ENCODE peak calls at places on chromosomes 5 and 9, in seven cellular contexts. K, U, L, I, V, Y and X are unnamed samples.

GRCh38 chr5:28766565-28767158 is 1728.3 kb upstream of the CDH9 start:
- DNase-seq in Y (peak), L (peak), U (no peak), I (peak), V (no peak), K (peak), X (peak)

GRCh38 chr9:115640887-115641286 is 512.7 kb upstream of the PAPPA start:
- DNase-seq in Y (no peak), I (no peak), V (no peak), K (no peak), L (no peak), U (no peak), X (no peak)

GRCh38 chr9:70566743-70567142 is 152.3 kb upstream of the KLF9 start:
- DNase-seq in V (no peak), U (no peak), Y (no peak), K (no peak), I (no peak), L (no peak), X (no peak)

GRCh38 chr9:76912631-76913275 is 6.8 kb upstream of the PRUNE2 start:
- DNase-seq in Y (peak), L (no peak), I (peak), U (no peak), K (no peak), V (no peak), X (no peak)

GRCh38 chr5:36054646-36055045 is 12.0 kb downstream of the UGT3A2 start:
- DNase-seq in L (no peak), I (no peak), V (no peak), Y (no peak), K (no peak), U (no peak), X (no peak)

GRCh38 chr5:159097461-159098284 is 2.0 kb downstream of the EBF1 start:
- DNase-seq in Y (no peak), I (no peak), U (no peak), V (peak), K (no peak), L (peak), X (no peak)

GRCh38 chr5:139682016-139682975 is 34.1 kb downstream of the CXXC5 start:
- DNase-seq in Y (no peak), V (no peak), K (no peak), L (no peak), I (no peak), U (no peak), X (no peak)

GRCh38 chr5:32771037-32771436 is 59.9 kb downstream of the NPR3 start:
- DNase-seq in V (no peak), K (no peak), Y (no peak), I (no peak), U (no peak), L (no peak), X (no peak)

GRCh38 chr5:31194892-31195291 is 1.4 kb downstream of the CDH6 start:
- DNase-seq in V (no peak), I (no peak), K (no peak), L (no peak), Y (no peak), U (no peak), X (no peak)

GRCh38 chr9:36136894-36137391 is 410 bp downstream of the GLIPR2 start:
- DNase-seq in I (no peak), K (no peak), Y (no peak), U (no peak), L (peak), V (peak), X (no peak)

GRCh38 chr5:102778478-102778877 is 23.4 kb downstream of the PAM start:
- DNase-seq in I (no peak), L (no peak), Y (no peak), V (no peak), K (no peak), U (no peak), X (no peak)

GRCh38 chr9:13388157-13388556 is 108.7 kb upstream of the MPDZ start:
- DNase-seq in Y (no peak), U (no peak), K (no peak), V (no peak), L (no peak), I (no peak), X (no peak)

GRCh38 chr5:170397059-170397458 is 7.9 kb upstream of the KCNMB1 start:
- DNase-seq in L (no peak), K (no peak), Y (no peak), I (no peak), U (no peak), V (no peak), X (no peak)

GRCh38 chr5:6321078-6321477 is 57.3 kb downstream of the MED10 start:
- DNase-seq in L (no peak), I (peak), K (no peak), U (no peak), V (no peak), Y (no peak), X (no peak)

GRCh38 chr5:169832845-169833244 is 147.4 kb downstream of the INSYN2B start:
- DNase-seq in K (no peak), V (no peak), Y (no peak), U (no peak), L (no peak), I (no peak), X (no peak)

GRCh38 chr5:139667730-139668063 is 19.5 kb downstream of the CXXC5 start:
- DNase-seq in Y (no peak), I (no peak), K (no peak), V (no peak), U (no peak), L (peak), X (no peak)

GRCh38 chr9:132699926-132700325 is 29.7 kb downstream of the GTF3C4 start:
- DNase-seq in L (no peak), V (no peak), I (no peak), U (no peak), Y (no peak), K (no peak), X (no peak)

GRCh38 chr5:83720805-83721431 is at the start of gene HAPLN1:
- DNase-seq in L (no peak), U (no peak), K (no peak), I (no peak), V (peak), Y (no peak), X (no peak)

GRCh38 chr9:81411961-81412360 is 277.4 kb downstream of the TLE1 start:
- DNase-seq in L (no peak), Y (no peak), K (no peak), V (no peak), U (no peak), I (no peak), X (no peak)

GRCh38 chr9:93894691-93895079 is 60.5 kb downstream of the BARX1 start:
- DNase-seq in Y (no peak), U (no peak), V (peak), I (no peak), L (peak), K (no peak), X (no peak)

GRCh38 chr5:37696190-37697021 is 143.4 kb downstream of the GDNF start:
- DNase-seq in K (peak), V (no peak), U (no peak), L (no peak), I (no peak), Y (peak), X (no peak)

DNA sequence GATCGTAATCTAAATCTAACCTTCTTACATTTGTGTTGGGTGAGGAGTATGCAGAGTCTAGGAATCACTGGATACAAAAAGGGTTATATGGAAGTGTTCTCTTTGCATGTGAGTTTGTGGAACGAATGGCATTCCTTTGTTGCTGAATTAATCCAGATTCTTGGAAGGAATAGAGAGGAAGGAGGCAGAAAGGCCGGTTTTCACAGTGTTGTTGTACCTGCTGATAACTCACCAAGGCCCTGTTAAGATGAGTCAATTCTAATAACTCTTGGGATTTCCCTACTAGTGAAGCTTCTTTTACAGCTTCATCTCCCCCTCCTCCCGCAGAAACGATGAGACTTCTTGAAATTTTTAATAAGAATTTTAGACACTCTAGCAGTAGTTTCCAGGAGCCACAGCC is 84.0 kb downstream of the ZSWIM6 start:
- DNase-seq in V (no peak), U (no peak), L (no peak), Y (no peak), I (no peak), K (no peak), X (no peak)
- TF ChIP-seq JUND in V (no peak), U (no peak), L (no peak), Y (no peak), I (no peak), K (no peak), X (no peak)

GRCh38 chr5:157575096-157575872 is at the start of gene ADAM19:
- DNase-seq in V (peak), K (no peak), L (peak), I (peak), U (no peak), Y (no peak), X (no peak)
- TF ChIP-seq JUND in V (no peak), K (no peak), L (no peak), I (no peak), U (no peak), Y (no peak), X (no peak)

GRCh38 chr5:149005077-149005892 is 57.6 kb downstream of the SH3TC2 start:
- DNase-seq in U (no peak), V (no peak), Y (no peak), K (no peak), I (no peak), L (peak), X (no peak)

GRCh38 chr5:149002761-149003689 is 59.8 kb downstream of the SH3TC2 start:
- DNase-seq in V (no peak), U (no peak), Y (no peak), I (no peak), L (no peak), K (no peak), X (peak)

GRCh38 chr5:149002053-149002452 is 60.8 kb downstream of the SH3TC2 start:
- DNase-seq in U (no peak), Y (peak), V (no peak), I (no peak), K (peak), L (no peak), X (peak)

GRCh38 chr5:149007174-149007573 is 55.7 kb downstream of the SH3TC2 start:
- DNase-seq in L (no peak), U (no peak), Y (no peak), K (no peak), I (no peak), V (no peak), X (no peak)

GRCh38 chr5:149004559-149004958 is 58.3 kb downstream of the SH3TC2 start:
- DNase-seq in L (no peak), K (no peak), U (no peak), I (no peak), Y (no peak), V (no peak), X (no peak)
- TF ChIP-seq JUND in L (no peak), K (no peak), U (no peak), I (no peak), Y (no peak), V (no peak), X (no peak)

GRCh38 chr5:33994845-33995244 is 10.4 kb upstream of the SLC45A2 start:
- DNase-seq in L (no peak), U (no peak), K (no peak), V (no peak), I (no peak), Y (no peak), X (no peak)
- TF ChIP-seq JUND in L (no peak), U (no peak), K (no peak), V (no peak), I (no peak), Y (no peak), X (no peak)

GRCh38 chr5:175351126-175351525 is 92.9 kb downstream of the DRD1 start:
- DNase-seq in L (no peak), V (no peak), Y (no peak), U (no peak), K (no peak), I (no peak), X (no peak)
- TF ChIP-seq JUND in L (no peak), V (no peak), Y (no peak), U (no peak), K (no peak), I (no peak), X (no peak)

DNA sequence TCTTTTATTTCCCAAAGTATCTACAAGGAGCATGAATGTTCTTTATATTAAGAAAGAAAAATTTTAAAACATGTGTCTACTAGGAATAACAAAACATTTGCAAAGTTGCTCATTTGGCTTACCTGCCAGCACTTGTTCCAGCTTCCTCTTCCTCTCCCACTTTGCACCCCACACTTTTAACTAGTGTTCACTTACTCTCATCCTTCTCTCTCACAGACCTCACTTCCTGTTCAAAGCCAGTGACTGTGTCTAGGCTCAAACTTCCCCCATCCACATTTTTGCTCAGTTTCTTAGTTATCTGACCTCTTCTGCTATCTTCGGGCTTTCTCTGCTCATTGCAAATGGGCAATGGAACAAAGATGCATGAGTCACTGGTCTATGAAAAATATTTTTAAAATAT is 512.2 kb upstream of the ZNF462 start:
- DNase-seq in V (no peak), Y (no peak), K (no peak), I (no peak), U (no peak), L (no peak), X (no peak)
- TF ChIP-seq JUND in V (no peak), Y (no peak), K (no peak), I (no peak), U (no peak), L (no peak), X (no peak)

GRCh38 chr9:136242908-136243525 is 2.6 kb downstream of the QSOX2 start:
- DNase-seq in U (peak), Y (no peak), K (no peak), V (no peak), I (peak), L (no peak), X (peak)
- TF ChIP-seq JUND in U (no peak), Y (no peak), K (no peak), V (no peak), I (no peak), L (no peak), X (no peak)

GRCh38 chr5:72849546-72849945 is 33.1 kb downstream of the TNPO1 start:
- DNase-seq in Y (no peak), V (no peak), U (no peak), I (no peak), K (no peak), L (no peak), X (no peak)

GRCh38 chr5:72850113-72850512 is 33.7 kb downstream of the TNPO1 start:
- DNase-seq in K (no peak), L (no peak), I (no peak), U (no peak), Y (no peak), V (no peak), X (no peak)

GRCh38 chr5:72847989-72848473 is 31.6 kb downstream of the TNPO1 start:
- DNase-seq in I (peak), V (peak), L (peak), Y (peak), U (peak), K (peak), X (peak)

GRCh38 chr5:72847439-72847838 is 31.0 kb downstream of the TNPO1 start:
- DNase-seq in Y (no peak), U (no peak), K (no peak), L (no peak), I (no peak), V (no peak), X (no peak)

GRCh38 chr5:72848474-72849428 is 32.3 kb downstream of the TNPO1 start:
- DNase-seq in K (peak), I (peak), U (peak), V (peak), Y (no peak), L (peak), X (peak)
- TF ChIP-seq JUND in K (no peak), I (no peak), U (no peak), V (no peak), Y (no peak), L (no peak), X (no peak)

DNA sequence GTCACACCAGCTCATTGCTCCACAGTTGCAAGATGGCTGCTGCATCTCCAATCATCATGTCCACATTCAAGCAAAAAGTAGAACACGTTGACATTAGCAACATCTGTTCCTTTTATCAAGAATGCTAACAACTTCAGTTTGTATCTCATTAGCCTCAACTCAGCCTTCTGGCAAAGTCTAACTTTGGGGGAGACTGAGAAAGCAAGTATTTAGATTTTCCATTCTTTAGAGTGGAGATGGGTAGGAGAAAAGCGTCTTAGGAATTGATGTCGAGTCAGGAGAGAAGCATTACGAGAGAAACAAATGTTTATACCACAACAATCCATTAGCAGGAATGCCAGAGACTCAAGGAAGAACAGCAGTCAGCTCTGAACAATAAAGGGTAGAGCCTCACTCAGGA is 446.3 kb downstream of the ENC1 start:
- DNase-seq in K (no peak), U (no peak), Y (no peak), V (no peak), L (no peak), I (no peak), X (no peak)
- TF ChIP-seq JUND in K (no peak), U (no peak), Y (no peak), V (no peak), L (no peak), I (no peak), X (no peak)